ENCODE peak calls at places on chromosomes 11 and 22, in ten cellular contexts. One of them, this sample, is unnamed.
A peak's percentile ranks its signal among the peaks of the same experiment; 100 is the strongest.

GRCh38 chr11:292211-293121 is 3.5 kb downstream of the PGGHG start:
- DNase-seq in left lung: peak; percentile 71
- DNase-seq in tibial artery: no peak
- DNase-seq in effector memory CD4-positive, alpha-beta T cell: no peak
- DNase-seq in mucosa of descending colon: peak; percentile 50
- DNase-seq in right cardiac atrium: peak; percentile 13
- DNase-seq in CD8-positive, alpha-beta T cell: no peak
- DNase-seq in foreskin fibroblast: no peak
- DNase-seq in epithelial cell of proximal tubule: no peak
- DNase-seq in lung: no peak
- DNase-seq in this sample: no peak

GRCh38 chr22:45014658-45015057 is 4.9 kb upstream of the PHF21B start:
- DNase-seq in effector memory CD4-positive, alpha-beta T cell: no peak
- DNase-seq in tibial artery: no peak
- DNase-seq in CD8-positive, alpha-beta T cell: no peak
- DNase-seq in lung: no peak
- DNase-seq in left lung: no peak
- DNase-seq in mucosa of descending colon: no peak
- DNase-seq in right cardiac atrium: no peak
- DNase-seq in epithelial cell of proximal tubule: no peak
- DNase-seq in foreskin fibroblast: no peak
- DNase-seq in this sample: no peak

GRCh38 chr11:15816270-15816871 is 540.0 kb downstream of the SOX6 start:
- DNase-seq in mucosa of descending colon: no peak
- DNase-seq in lung: no peak
- DNase-seq in effector memory CD4-positive, alpha-beta T cell: no peak
- DNase-seq in CD8-positive, alpha-beta T cell: no peak
- DNase-seq in right cardiac atrium: peak; percentile 18
- DNase-seq in left lung: no peak
- DNase-seq in foreskin fibroblast: no peak
- DNase-seq in epithelial cell of proximal tubule: peak; percentile 27
- DNase-seq in tibial artery: peak; percentile 63
- DNase-seq in this sample: no peak

GRCh38 chr11:44561275-44561781 is 4.1 kb upstream of the CD82 start:
- DNase-seq in tibial artery: no peak
- DNase-seq in left lung: no peak
- DNase-seq in effector memory CD4-positive, alpha-beta T cell: no peak
- DNase-seq in mucosa of descending colon: no peak
- DNase-seq in epithelial cell of proximal tubule: no peak
- DNase-seq in lung: no peak
- DNase-seq in foreskin fibroblast: no peak
- DNase-seq in CD8-positive, alpha-beta T cell: no peak
- DNase-seq in right cardiac atrium: no peak
- DNase-seq in this sample: no peak

GRCh38 chr11:6476571-6476970 is 2.8 kb upstream of the TRIM3 start:
- DNase-seq in right cardiac atrium: no peak
- DNase-seq in tibial artery: no peak
- DNase-seq in left lung: no peak
- DNase-seq in lung: no peak
- DNase-seq in mucosa of descending colon: no peak
- DNase-seq in foreskin fibroblast: no peak
- DNase-seq in CD8-positive, alpha-beta T cell: no peak
- DNase-seq in epithelial cell of proximal tubule: no peak
- DNase-seq in effector memory CD4-positive, alpha-beta T cell: no peak
- DNase-seq in this sample: no peak

GRCh38 chr11:35714882-35715612 is 52.5 kb downstream of the TRIM44 start:
- DNase-seq in tibial artery: no peak
- DNase-seq in mucosa of descending colon: no peak
- DNase-seq in epithelial cell of proximal tubule: no peak
- DNase-seq in foreskin fibroblast: peak; percentile 66
- DNase-seq in CD8-positive, alpha-beta T cell: no peak
- DNase-seq in left lung: no peak
- DNase-seq in lung: no peak
- DNase-seq in effector memory CD4-positive, alpha-beta T cell: no peak
- DNase-seq in right cardiac atrium: no peak
- DNase-seq in this sample: no peak

GRCh38 chr11:14506532-14506931 is 6.9 kb upstream of the COPB1 start:
- DNase-seq in left lung: no peak
- DNase-seq in effector memory CD4-positive, alpha-beta T cell: no peak
- DNase-seq in lung: no peak
- DNase-seq in tibial artery: no peak
- DNase-seq in foreskin fibroblast: no peak
- DNase-seq in epithelial cell of proximal tubule: no peak
- DNase-seq in mucosa of descending colon: no peak
- DNase-seq in CD8-positive, alpha-beta T cell: no peak
- DNase-seq in right cardiac atrium: no peak
- DNase-seq in this sample: no peak

GRCh38 chr11:777288-778255 is at the start of gene GATD1:
- DNase-seq in CD8-positive, alpha-beta T cell: peak; percentile 94
- DNase-seq in lung: peak; percentile 93
- DNase-seq in foreskin fibroblast: peak; percentile 83
- DNase-seq in epithelial cell of proximal tubule: no peak
- DNase-seq in mucosa of descending colon: peak; percentile 95
- DNase-seq in effector memory CD4-positive, alpha-beta T cell: peak; percentile 87
- DNase-seq in tibial artery: peak; percentile 85
- DNase-seq in left lung: peak; percentile 99
- DNase-seq in right cardiac atrium: peak; percentile 94
- DNase-seq in this sample: peak; percentile 91

GRCh38 chr11:19072464-19072863 is 11.9 kb upstream of the MRGPRX2 start:
- DNase-seq in CD8-positive, alpha-beta T cell: no peak
- DNase-seq in effector memory CD4-positive, alpha-beta T cell: no peak
- DNase-seq in lung: no peak
- DNase-seq in epithelial cell of proximal tubule: no peak
- DNase-seq in foreskin fibroblast: no peak
- DNase-seq in right cardiac atrium: no peak
- DNase-seq in tibial artery: no peak
- DNase-seq in mucosa of descending colon: peak; percentile 90
- DNase-seq in left lung: no peak
- DNase-seq in this sample: no peak

GRCh38 chr11:19076744-19077589 is 16.4 kb upstream of the MRGPRX2 start:
- DNase-seq in mucosa of descending colon: no peak
- DNase-seq in tibial artery: no peak
- DNase-seq in right cardiac atrium: peak; percentile 32
- DNase-seq in epithelial cell of proximal tubule: no peak
- DNase-seq in CD8-positive, alpha-beta T cell: peak; percentile 47
- DNase-seq in foreskin fibroblast: no peak
- DNase-seq in effector memory CD4-positive, alpha-beta T cell: peak; percentile 17
- DNase-seq in left lung: peak; percentile 81
- DNase-seq in lung: peak; percentile 62
- DNase-seq in this sample: no peak

GRCh38 chr11:19071255-19071654 is 10.7 kb upstream of the MRGPRX2 start:
- DNase-seq in foreskin fibroblast: peak; percentile 71
- DNase-seq in epithelial cell of proximal tubule: peak; percentile 26
- DNase-seq in right cardiac atrium: peak; percentile 70
- DNase-seq in left lung: peak; percentile 79
- DNase-seq in tibial artery: peak; percentile 52
- DNase-seq in mucosa of descending colon: peak; percentile 69
- DNase-seq in effector memory CD4-positive, alpha-beta T cell: peak; percentile 23
- DNase-seq in CD8-positive, alpha-beta T cell: peak; percentile 15
- DNase-seq in lung: peak; percentile 72
- DNase-seq in this sample: no peak

GRCh38 chr11:19075636-19076035 is 15.1 kb upstream of the MRGPRX2 start:
- DNase-seq in lung: no peak
- DNase-seq in effector memory CD4-positive, alpha-beta T cell: no peak
- DNase-seq in epithelial cell of proximal tubule: no peak
- DNase-seq in CD8-positive, alpha-beta T cell: no peak
- DNase-seq in mucosa of descending colon: no peak
- DNase-seq in foreskin fibroblast: no peak
- DNase-seq in right cardiac atrium: no peak
- DNase-seq in left lung: no peak
- DNase-seq in tibial artery: no peak
- DNase-seq in this sample: no peak

DNA sequence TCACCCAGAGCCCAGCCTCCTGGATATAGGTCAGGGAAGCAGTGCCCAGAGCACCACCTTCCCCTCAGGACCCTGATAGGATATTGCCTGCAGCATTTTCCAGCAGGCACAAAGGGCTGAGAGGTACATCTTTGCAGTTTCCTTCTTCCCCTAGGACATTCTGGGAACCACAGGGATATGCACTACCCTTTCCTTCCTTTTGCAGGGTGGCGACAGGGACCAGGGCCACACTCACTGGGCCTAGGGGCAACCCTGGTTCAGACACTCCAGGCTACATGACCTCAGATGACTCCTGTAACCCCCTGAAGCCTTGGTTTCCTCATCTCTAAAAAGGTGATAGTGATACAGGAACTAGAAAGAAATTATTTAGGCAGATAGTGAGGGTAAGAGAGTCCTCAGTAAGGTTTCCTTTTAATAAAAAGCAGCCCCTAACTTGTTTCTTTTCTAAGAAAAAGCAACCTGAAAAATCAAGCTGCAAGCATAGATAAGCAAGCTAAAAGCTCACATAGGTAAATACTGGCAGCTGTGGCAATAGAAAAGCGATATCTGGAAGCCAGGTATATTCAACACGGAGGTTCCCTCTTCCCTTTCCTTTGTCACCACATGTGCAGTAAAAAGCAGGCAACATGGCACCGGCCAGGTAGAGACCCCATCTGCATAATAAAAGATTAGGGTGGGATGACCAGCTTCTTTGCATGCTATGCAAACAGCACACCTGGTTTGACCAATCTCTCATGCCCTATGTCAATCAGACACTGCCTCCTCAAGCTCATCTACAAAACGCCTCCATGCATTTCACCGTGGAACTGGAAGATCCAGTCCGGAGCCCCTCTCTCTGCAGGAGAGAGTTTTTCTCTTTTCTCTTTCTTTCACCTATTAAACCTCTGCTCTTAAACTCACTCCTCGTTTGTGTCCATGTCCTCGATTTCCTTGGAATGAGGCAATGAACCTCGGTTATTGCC is 13.2 kb upstream of the MRGPRX2 start:
- DNase-seq in right cardiac atrium: no peak
- DNase-seq in effector memory CD4-positive, alpha-beta T cell: no peak
- DNase-seq in left lung: no peak
- DNase-seq in CD8-positive, alpha-beta T cell: no peak
- DNase-seq in foreskin fibroblast: no peak
- DNase-seq in epithelial cell of proximal tubule: no peak
- DNase-seq in mucosa of descending colon: no peak
- DNase-seq in lung: no peak
- DNase-seq in tibial artery: no peak
- DNase-seq in this sample: no peak
- H3K4me3 ChIP-seq in right cardiac atrium: no peak overlapping the region
- H3K4me3 ChIP-seq in effector memory CD4-positive, alpha-beta T cell: no peak overlapping the region
- H3K4me3 ChIP-seq in left lung: no peak overlapping the region
- H3K4me3 ChIP-seq in CD8-positive, alpha-beta T cell: no peak overlapping the region
- H3K4me3 ChIP-seq in foreskin fibroblast: no peak overlapping the region
- H3K4me3 ChIP-seq in epithelial cell of proximal tubule: no peak overlapping the region
- H3K4me3 ChIP-seq in mucosa of descending colon: no peak overlapping the region
- H3K4me3 ChIP-seq in lung: no peak overlapping the region
- H3K4me3 ChIP-seq in tibial artery: no peak overlapping the region
- H3K4me3 ChIP-seq in this sample: no peak overlapping the region

GRCh38 chr11:118223992-118224391 is 819 bp downstream of the JAML start:
- DNase-seq in tibial artery: no peak
- DNase-seq in epithelial cell of proximal tubule: no peak
- DNase-seq in effector memory CD4-positive, alpha-beta T cell: no peak
- DNase-seq in CD8-positive, alpha-beta T cell: no peak
- DNase-seq in mucosa of descending colon: no peak
- DNase-seq in foreskin fibroblast: no peak
- DNase-seq in lung: no peak
- DNase-seq in left lung: no peak
- DNase-seq in right cardiac atrium: no peak
- DNase-seq in this sample: no peak

GRCh38 chr11:118224512-118225180 is at the start of gene JAML:
- DNase-seq in foreskin fibroblast: no peak
- DNase-seq in left lung: no peak
- DNase-seq in mucosa of descending colon: no peak
- DNase-seq in effector memory CD4-positive, alpha-beta T cell: peak; percentile 56
- DNase-seq in CD8-positive, alpha-beta T cell: peak; percentile 52
- DNase-seq in right cardiac atrium: no peak
- DNase-seq in epithelial cell of proximal tubule: no peak
- DNase-seq in lung: no peak
- DNase-seq in tibial artery: no peak
- DNase-seq in this sample: no peak

GRCh38 chr11:118226781-118227180 is 2.0 kb upstream of the JAML start:
- DNase-seq in mucosa of descending colon: no peak
- DNase-seq in foreskin fibroblast: no peak
- DNase-seq in epithelial cell of proximal tubule: no peak
- DNase-seq in CD8-positive, alpha-beta T cell: no peak
- DNase-seq in right cardiac atrium: no peak
- DNase-seq in effector memory CD4-positive, alpha-beta T cell: no peak
- DNase-seq in tibial artery: no peak
- DNase-seq in left lung: no peak
- DNase-seq in lung: no peak
- DNase-seq in this sample: no peak

GRCh38 chr11:118227865-118228785 is 3.3 kb upstream of the JAML start:
- DNase-seq in mucosa of descending colon: no peak
- DNase-seq in right cardiac atrium: no peak
- DNase-seq in tibial artery: no peak
- DNase-seq in epithelial cell of proximal tubule: no peak
- DNase-seq in effector memory CD4-positive, alpha-beta T cell: no peak
- DNase-seq in foreskin fibroblast: no peak
- DNase-seq in CD8-positive, alpha-beta T cell: no peak
- DNase-seq in left lung: no peak
- DNase-seq in lung: no peak
- DNase-seq in this sample: no peak

DNA sequence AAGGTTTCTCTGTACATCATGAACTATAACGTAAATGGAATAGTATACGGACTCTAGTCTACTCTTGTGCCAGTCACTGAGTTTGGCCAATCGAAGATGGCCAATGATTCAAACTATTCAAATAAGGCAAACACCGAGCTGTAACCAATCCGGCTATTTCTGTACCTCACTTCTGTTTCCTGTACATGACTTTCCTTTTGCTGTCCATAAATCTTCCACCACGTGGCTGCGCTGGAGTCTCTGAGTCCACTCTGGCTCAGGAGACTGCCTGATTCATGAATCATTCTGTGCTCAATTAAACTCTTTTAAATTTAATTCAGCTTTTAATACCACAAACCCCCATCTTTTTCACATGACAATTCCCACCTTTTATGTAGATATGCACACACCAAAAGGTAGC is 1.5 kb upstream of the JAML start:
- DNase-seq in left lung: no peak
- DNase-seq in right cardiac atrium: no peak
- DNase-seq in foreskin fibroblast: no peak
- DNase-seq in effector memory CD4-positive, alpha-beta T cell: no peak
- DNase-seq in epithelial cell of proximal tubule: no peak
- DNase-seq in lung: no peak
- DNase-seq in CD8-positive, alpha-beta T cell: no peak
- DNase-seq in mucosa of descending colon: no peak
- DNase-seq in tibial artery: peak; percentile 43
- DNase-seq in this sample: no peak
- H3K4me3 ChIP-seq in left lung: no peak overlapping the region
- H3K4me3 ChIP-seq in right cardiac atrium: no peak overlapping the region
- H3K4me3 ChIP-seq in foreskin fibroblast: no peak overlapping the region
- H3K4me3 ChIP-seq in effector memory CD4-positive, alpha-beta T cell: no peak overlapping the region
- H3K4me3 ChIP-seq in epithelial cell of proximal tubule: no peak overlapping the region
- H3K4me3 ChIP-seq in lung: no peak overlapping the region
- H3K4me3 ChIP-seq in CD8-positive, alpha-beta T cell: no peak overlapping the region
- H3K4me3 ChIP-seq in mucosa of descending colon: no peak overlapping the region
- H3K4me3 ChIP-seq in tibial artery: no peak overlapping the region
- H3K4me3 ChIP-seq in this sample: no peak overlapping the region

DNA sequence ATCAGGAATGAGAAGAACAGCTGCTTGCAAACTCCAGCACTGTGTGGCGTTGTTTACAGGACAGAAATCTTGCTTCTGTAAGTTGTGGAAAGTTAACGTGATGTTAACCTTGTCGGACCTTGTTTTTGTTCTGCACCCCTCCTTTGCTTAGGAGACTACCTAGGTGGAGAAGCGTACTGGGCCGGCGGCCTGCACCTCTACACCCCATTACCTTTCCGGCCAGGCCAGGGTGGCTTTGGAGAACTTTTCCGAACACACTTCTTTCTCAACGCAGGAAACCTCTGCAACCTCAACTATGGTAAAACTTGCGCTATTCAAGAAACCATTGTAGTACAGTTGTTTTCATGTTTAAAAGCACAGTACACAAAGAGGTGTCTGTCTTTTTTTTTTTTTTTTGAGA is 33.7 kb downstream of the SAMM50 start:
- DNase-seq in CD8-positive, alpha-beta T cell: no peak
- DNase-seq in left lung: no peak
- DNase-seq in effector memory CD4-positive, alpha-beta T cell: no peak
- DNase-seq in lung: no peak
- DNase-seq in epithelial cell of proximal tubule: no peak
- DNase-seq in tibial artery: no peak
- DNase-seq in mucosa of descending colon: no peak
- DNase-seq in foreskin fibroblast: no peak
- DNase-seq in right cardiac atrium: no peak
- DNase-seq in this sample: no peak
- H3K4me3 ChIP-seq in CD8-positive, alpha-beta T cell: no peak overlapping the region
- H3K4me3 ChIP-seq in left lung: no peak overlapping the region
- H3K4me3 ChIP-seq in effector memory CD4-positive, alpha-beta T cell: no peak overlapping the region
- H3K4me3 ChIP-seq in lung: no peak overlapping the region
- H3K4me3 ChIP-seq in epithelial cell of proximal tubule: no peak overlapping the region
- H3K4me3 ChIP-seq in tibial artery: no peak overlapping the region
- H3K4me3 ChIP-seq in mucosa of descending colon: no peak overlapping the region
- H3K4me3 ChIP-seq in foreskin fibroblast: no peak overlapping the region
- H3K4me3 ChIP-seq in right cardiac atrium: no peak overlapping the region
- H3K4me3 ChIP-seq in this sample: no peak overlapping the region

GRCh38 chr22:36467946-36468345 is 13.5 kb downstream of the TXN2 start:
- DNase-seq in mucosa of descending colon: no peak
- DNase-seq in CD8-positive, alpha-beta T cell: no peak
- DNase-seq in effector memory CD4-positive, alpha-beta T cell: no peak
- DNase-seq in tibial artery: no peak
- DNase-seq in lung: no peak
- DNase-seq in foreskin fibroblast: peak; percentile 90
- DNase-seq in left lung: no peak
- DNase-seq in right cardiac atrium: no peak
- DNase-seq in epithelial cell of proximal tubule: peak; percentile 56
- DNase-seq in this sample: peak; percentile 81

GRCh38 chr22:36465232-36466021 is 16.0 kb downstream of the TXN2 start:
- DNase-seq in lung: peak; percentile 78
- DNase-seq in foreskin fibroblast: peak; percentile 79
- DNase-seq in CD8-positive, alpha-beta T cell: no peak
- DNase-seq in right cardiac atrium: peak; percentile 73
- DNase-seq in effector memory CD4-positive, alpha-beta T cell: no peak
- DNase-seq in left lung: peak; percentile 89
- DNase-seq in tibial artery: peak; percentile 76
- DNase-seq in mucosa of descending colon: peak; percentile 82
- DNase-seq in epithelial cell of proximal tubule: peak; percentile 82
- DNase-seq in this sample: peak; percentile 90

GRCh38 chr22:36466258-36466657 is 15.2 kb downstream of the TXN2 start:
- DNase-seq in lung: no peak
- DNase-seq in right cardiac atrium: no peak
- DNase-seq in left lung: no peak
- DNase-seq in epithelial cell of proximal tubule: no peak
- DNase-seq in effector memory CD4-positive, alpha-beta T cell: no peak
- DNase-seq in tibial artery: no peak
- DNase-seq in foreskin fibroblast: no peak
- DNase-seq in CD8-positive, alpha-beta T cell: no peak
- DNase-seq in mucosa of descending colon: no peak
- DNase-seq in this sample: no peak

GRCh38 chr22:36469094-36469710 is 12.2 kb downstream of the TXN2 start:
- DNase-seq in right cardiac atrium: no peak
- DNase-seq in left lung: no peak
- DNase-seq in foreskin fibroblast: no peak
- DNase-seq in tibial artery: no peak
- DNase-seq in effector memory CD4-positive, alpha-beta T cell: no peak
- DNase-seq in mucosa of descending colon: no peak
- DNase-seq in epithelial cell of proximal tubule: no peak
- DNase-seq in lung: no peak
- DNase-seq in CD8-positive, alpha-beta T cell: no peak
- DNase-seq in this sample: peak; percentile 80

DNA sequence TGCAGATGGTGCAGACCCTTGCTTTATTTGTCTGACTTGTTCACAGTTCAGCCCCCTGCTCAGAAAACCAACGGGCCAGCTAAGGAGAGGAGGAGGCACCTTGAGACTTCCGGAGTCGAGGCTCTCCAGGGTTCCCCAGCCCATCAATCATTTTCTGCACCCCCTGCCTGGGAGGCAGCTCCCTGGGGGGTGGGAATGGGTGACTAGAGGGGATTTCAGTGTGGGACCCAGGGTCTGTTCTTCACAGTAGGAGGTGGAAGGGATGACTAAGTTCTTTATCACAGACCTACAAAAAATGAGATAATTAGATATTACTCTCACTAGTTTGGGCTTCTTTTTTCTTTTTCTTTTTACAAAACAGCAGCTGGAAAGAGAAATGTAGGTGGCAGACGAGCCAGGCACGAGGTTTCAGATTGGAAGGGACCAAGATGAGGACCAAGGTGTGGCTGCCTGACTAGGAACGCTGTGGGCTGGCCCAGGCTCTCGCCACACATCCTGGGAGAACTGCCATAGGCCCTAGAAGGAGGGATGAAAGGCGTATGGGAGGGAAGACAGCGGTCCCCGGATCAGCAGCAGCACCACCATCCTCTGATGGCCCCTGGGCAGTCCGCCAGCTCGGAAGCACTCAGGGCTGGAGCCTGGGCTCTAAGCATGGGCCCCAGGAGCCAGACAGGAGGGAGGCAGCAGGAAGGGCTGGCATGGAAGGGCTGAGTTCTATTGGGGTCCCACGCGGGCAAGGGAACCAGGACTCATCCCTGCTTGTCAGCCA is 14.2 kb downstream of the TXN2 start:
- DNase-seq in effector memory CD4-positive, alpha-beta T cell: no peak
- DNase-seq in right cardiac atrium: peak; percentile 60
- DNase-seq in epithelial cell of proximal tubule: no peak
- DNase-seq in CD8-positive, alpha-beta T cell: no peak
- DNase-seq in foreskin fibroblast: no peak
- DNase-seq in lung: no peak
- DNase-seq in tibial artery: no peak
- DNase-seq in left lung: no peak
- DNase-seq in mucosa of descending colon: peak; percentile 65
- DNase-seq in this sample: no peak
- H3K4me3 ChIP-seq in effector memory CD4-positive, alpha-beta T cell: no peak overlapping the region
- H3K4me3 ChIP-seq in right cardiac atrium: no peak overlapping the region
- H3K4me3 ChIP-seq in epithelial cell of proximal tubule: no peak overlapping the region
- H3K4me3 ChIP-seq in CD8-positive, alpha-beta T cell: no peak overlapping the region
- H3K4me3 ChIP-seq in foreskin fibroblast: no peak overlapping the region
- H3K4me3 ChIP-seq in lung: no peak overlapping the region
- H3K4me3 ChIP-seq in tibial artery: no peak overlapping the region
- H3K4me3 ChIP-seq in left lung: no peak overlapping the region
- H3K4me3 ChIP-seq in mucosa of descending colon: no peak overlapping the region
- H3K4me3 ChIP-seq in this sample: no peak overlapping the region

This sample was measured in coronary artery.